ENCODE peak calls at places on chromosomes 7 and 10, in eight cellular contexts. A, T, L, G, V, Y, F and P are unnamed samples.

GRCh38 chr10:12906051-12906541 is 95.4 kb downstream of the CCDC3 start:
- DNase-seq in Y (no peak), A (no peak), F (no peak), T (no peak), G (no peak), L (no peak), V (no peak), P (no peak)

GRCh38 chr7:122893486-122893885 is 7.2 kb upstream of the CADPS2 start:
- DNase-seq in G (no peak), L (no peak), V (no peak), A (no peak), Y (no peak), T (no peak), F (no peak), P (no peak)

GRCh38 chr7:26083113-26083512 is 68.9 kb upstream of the NFE2L3 start:
- DNase-seq in Y (no peak), A (no peak), L (no peak), G (no peak), F (no peak), V (no peak), T (no peak), P (no peak)

GRCh38 chr7:28607179-28607578 is 194.9 kb downstream of the CREB5 start:
- DNase-seq in L (no peak), Y (no peak), F (no peak), V (no peak), A (no peak), T (no peak), G (no peak), P (no peak)

GRCh38 chr10:28408237-28408777 is 105.4 kb upstream of the MPP7 start:
- DNase-seq in V (no peak), A (no peak), Y (no peak), T (no peak), G (no peak), F (no peak), L (no peak), P (no peak)

GRCh38 chr10:14326581-14326980 is 4.1 kb downstream of the FRMD4A start:
- DNase-seq in V (no peak), Y (no peak), F (no peak), A (no peak), L (no peak), G (no peak), T (no peak), P (no peak)

GRCh38 chr7:34091330-34091917 is 186.1 kb downstream of the BMPER start:
- DNase-seq in G (no peak), Y (peak), V (peak), T (peak), F (peak), A (no peak), L (peak), P (peak)

GRCh38 chr10:97412891-97413304 is 11.8 kb upstream of the RRP12 start:
- DNase-seq in G (no peak), F (peak), T (no peak), L (no peak), Y (no peak), V (peak), A (no peak), P (no peak)

GRCh38 chr7:44541876-44542610 is 913 bp upstream of the NPC1L1 start:
- DNase-seq in G (no peak), Y (no peak), A (no peak), L (no peak), F (peak), T (peak), V (no peak), P (no peak)

GRCh38 chr7:28029036-28029435 is 151.6 kb downstream of the JAZF1 start:
- DNase-seq in T (no peak), A (no peak), L (no peak), F (no peak), Y (peak), G (no peak), V (no peak), P (no peak)

GRCh38 chr10:108545921-108546320 is 1377.4 kb downstream of the XPNPEP1 start:
- DNase-seq in A (peak), G (no peak), F (no peak), V (no peak), Y (no peak), L (no peak), T (no peak), P (peak)

GRCh38 chr10:34236927-34237326 is 578.2 kb downstream of the PARD3 start:
- DNase-seq in T (no peak), V (no peak), F (no peak), A (no peak), G (no peak), L (no peak), Y (no peak), P (no peak)

GRCh38 chr10:3588816-3589215 is 196.2 kb downstream of the KLF6 start:
- DNase-seq in F (no peak), T (no peak), A (no peak), G (no peak), L (no peak), Y (no peak), V (no peak), P (no peak)

GRCh38 chr10:94546616-94547175 is 1.1 kb downstream of the HELLS start:
- DNase-seq in Y (no peak), T (peak), L (peak), V (no peak), G (no peak), A (peak), F (no peak), P (no peak)

GRCh38 chr7:79051915-79052314 is 401.6 kb downstream of the MAGI2 start:
- DNase-seq in L (no peak), Y (no peak), T (no peak), V (no peak), A (no peak), F (no peak), G (no peak), P (no peak)

GRCh38 chr7:108459922-108460551 is 3.8 kb upstream of the NRCAM start:
- DNase-seq in V (peak), T (peak), G (no peak), L (no peak), Y (peak), F (peak), A (no peak), P (peak)
- TF ChIP-seq REST in V (no peak), T (no peak), G (no peak), L (no peak), Y (no peak), F (no peak), A (no peak), P (no peak)

GRCh38 chr10:48470893-48471805 is 133.7 kb downstream of the ARHGAP22 start:
- DNase-seq in F (no peak), T (no peak), L (no peak), V (no peak), A (no peak), Y (no peak), G (no peak), P (no peak)

GRCh38 chr10:48468866-48469511 is 135.9 kb downstream of the ARHGAP22 start:
- DNase-seq in V (no peak), Y (no peak), F (no peak), A (no peak), G (no peak), T (no peak), L (no peak), P (no peak)

GRCh38 chr10:48469516-48470020 is 135.3 kb downstream of the ARHGAP22 start:
- DNase-seq in A (no peak), F (no peak), V (no peak), G (no peak), L (no peak), T (peak), Y (no peak), P (no peak)

GRCh38 chr10:48468130-48468790 is 136.6 kb downstream of the ARHGAP22 start:
- DNase-seq in V (no peak), L (no peak), F (no peak), A (no peak), Y (no peak), G (no peak), T (no peak), P (no peak)

DNA sequence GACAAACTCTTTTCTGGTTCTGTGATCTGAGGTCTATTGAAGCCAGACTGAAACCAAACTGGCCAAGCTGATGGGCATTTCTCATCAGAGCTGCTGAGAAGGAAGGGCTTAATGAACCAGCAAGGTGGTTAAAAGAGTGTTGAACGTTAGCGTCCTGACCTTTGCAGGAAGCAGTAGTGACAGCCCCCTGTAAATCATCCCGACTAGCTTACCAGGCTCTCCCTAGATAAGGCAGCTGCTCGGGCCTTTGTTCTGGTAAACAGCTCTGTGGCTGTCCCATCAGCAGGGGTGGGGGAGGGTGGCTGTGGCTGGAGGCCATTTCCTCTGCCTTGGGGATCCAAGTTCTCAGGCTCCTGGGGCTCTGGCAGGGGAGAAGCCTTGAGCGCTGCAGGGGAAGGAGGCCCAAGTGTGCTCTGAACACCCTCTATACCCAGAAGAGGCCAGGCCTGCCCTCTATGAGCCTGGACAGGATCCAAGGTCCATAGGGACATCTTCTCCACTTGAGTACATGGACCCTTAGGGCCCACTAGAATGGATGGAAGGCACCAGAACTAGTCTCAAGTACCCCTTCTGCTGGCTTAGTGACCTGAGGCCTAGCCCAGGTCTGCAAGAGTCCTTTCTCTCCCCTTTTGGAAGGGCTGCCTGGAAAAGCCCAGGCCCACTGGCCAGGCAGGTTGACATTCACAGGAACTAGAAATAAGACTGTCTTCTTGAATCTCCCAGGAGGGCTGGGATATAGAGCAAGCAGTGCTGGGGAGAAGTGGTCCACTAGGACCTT is 134.6 kb downstream of the ARHGAP22 start:
- DNase-seq in V (no peak), T (peak), L (no peak), G (no peak), A (no peak), F (no peak), Y (no peak), P (peak)
- H3K4me3 ChIP-seq in V (no peak), T (no peak), L (no peak), G (no peak), A (no peak), F (no peak), Y (no peak), P (no peak)

DNA sequence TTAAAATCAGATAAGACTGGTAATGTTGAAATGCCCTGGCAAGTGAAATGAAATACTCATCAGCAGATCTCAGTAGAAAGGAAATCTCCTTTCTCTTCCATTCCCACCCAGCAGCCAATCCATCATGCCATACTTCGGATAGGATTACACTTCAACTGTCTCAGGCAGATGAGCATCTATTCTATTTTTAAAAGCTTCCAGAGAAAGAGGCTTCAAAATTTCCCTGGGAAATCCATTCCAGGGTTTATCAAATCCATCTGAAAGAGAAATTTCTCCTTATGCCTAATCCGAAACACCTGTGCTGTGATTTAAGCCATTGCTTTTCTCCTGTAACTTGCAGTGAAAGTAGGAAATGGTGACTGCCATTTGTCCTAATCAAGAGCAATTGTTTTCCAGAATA is 60.4 kb upstream of the RAPGEF5 start:
- DNase-seq in G (no peak), Y (no peak), V (no peak), L (no peak), A (no peak), T (peak), F (no peak), P (no peak)
- TF ChIP-seq REST in G (no peak), Y (no peak), V (no peak), L (no peak), A (no peak), T (no peak), F (no peak), P (no peak)

GRCh38 chr10:43411536-43411935 is 2.5 kb upstream of the HNRNPF start:
- DNase-seq in V (no peak), T (no peak), A (no peak), G (no peak), F (no peak), L (no peak), Y (no peak), P (no peak)
- H3K4me3 ChIP-seq in V (no peak), T (no peak), A (no peak), G (no peak), F (no peak), L (no peak), Y (no peak), P (no peak)

GRCh38 chr10:116044722-116045374 is 228.2 kb downstream of the GFRA1 start:
- DNase-seq in V (no peak), L (no peak), G (no peak), Y (no peak), T (no peak), F (no peak), A (no peak), P (no peak)
- TF ChIP-seq REST in V (no peak), L (no peak), G (no peak), Y (no peak), T (no peak), F (no peak), A (no peak), P (no peak)

GRCh38 chr7:73433924-73434700 is 534 bp downstream of the FZD9 start:
- DNase-seq in G (no peak), Y (no peak), A (no peak), V (no peak), L (no peak), F (no peak), T (no peak), P (peak)
- H3K4me3 ChIP-seq in G (no peak), Y (peak), A (no peak), V (no peak), L (no peak), F (peak), T (peak), P (peak)